ENCODE peak calls at places on chromosomes 3 and 15, in seven cellular contexts. U, F, V, C, Q, G and E are unnamed samples.

GRCh38 chr15:78320173-78320572 is 20.0 kb upstream of the CRABP1 start:
- DNase-seq in F (no peak), C (no peak), Q (no peak), G (no peak), V (no peak), U (no peak), E (no peak)

GRCh38 chr15:55683366-55683765 is 59.6 kb downstream of the PRTG start:
- DNase-seq in G (no peak), U (no peak), C (no peak), V (no peak), Q (no peak), F (peak; percentile 14), E (no peak)

GRCh38 chr3:10515396-10515795 is 10.0 kb upstream of the ATP2B2 start:
- DNase-seq in U (no peak), F (no peak), Q (no peak), G (no peak), V (no peak), C (no peak), E (no peak)

GRCh38 chr3:131731709-131732108 is 228.9 kb upstream of the MRPL3 start:
- DNase-seq in U (no peak), C (no peak), V (no peak), G (no peak), Q (no peak), F (no peak), E (no peak)

GRCh38 chr15:33326908-33327307 is 16.1 kb downstream of the RYR3 start:
- DNase-seq in Q (no peak), U (no peak), C (no peak), F (no peak), G (no peak), V (no peak), E (no peak)

GRCh38 chr3:126832933-126833332 is 128.9 kb downstream of the CHCHD6 start:
- DNase-seq in V (no peak), G (no peak), C (no peak), U (no peak), F (no peak), Q (no peak), E (no peak)

GRCh38 chr3:62559831-62560445 is 186.6 kb upstream of the FEZF2 start:
- DNase-seq in C (no peak), V (peak; percentile 3), G (no peak), U (no peak), Q (no peak), F (no peak), E (no peak)

GRCh38 chr15:85636351-85636750 is 158.4 kb downstream of the KLHL25 start:
- DNase-seq in G (no peak), Q (no peak), F (no peak), U (no peak), V (no peak), C (no peak), E (no peak)

GRCh38 chr15:85044251-85044853 is 62.7 kb downstream of the PDE8A start:
- DNase-seq in Q (no peak), F (peak; percentile 48), G (peak; percentile 68), U (peak; percentile 59), V (peak; percentile 83), C (no peak), E (peak; percentile 59)

GRCh38 chr3:186670148-186670547 is 4.3 kb downstream of the HRG start:
- DNase-seq in U (no peak), G (no peak), C (no peak), Q (no peak), V (no peak), F (no peak), E (no peak)

GRCh38 chr3:7734456-7734855 is 767.2 kb upstream of the LMCD1 start:
- DNase-seq in Q (no peak), F (no peak), C (no peak), G (no peak), U (no peak), V (no peak), E (no peak)

GRCh38 chr15:85168642-85169173 is 187.1 kb downstream of the PDE8A start:
- DNase-seq in G (no peak), F (peak; percentile 18), V (peak; percentile 84), U (no peak), C (peak; percentile 48), Q (no peak), E (no peak)

GRCh38 chr3:54649551-54649950 is 278.3 kb downstream of the LRTM1 start:
- DNase-seq in G (peak; percentile 9), C (no peak), Q (no peak), F (no peak), V (no peak), U (no peak), E (no peak)

GRCh38 chr3:140922634-140923033 is 19.0 kb upstream of the SLC25A36 start:
- DNase-seq in Q (no peak), F (peak; percentile 29), U (no peak), G (peak; percentile 21), C (no peak), V (no peak), E (no peak)

GRCh38 chr3:14274537-14274936 is 95.9 kb downstream of the LSM3 start:
- DNase-seq in C (no peak), V (no peak), Q (no peak), U (no peak), F (no peak), G (no peak), E (no peak)

GRCh38 chr3:45599424-45599886 is 4.9 kb downstream of the LIMD1 start:
- DNase-seq in Q (peak; percentile 72), C (no peak), V (peak; percentile 17), G (no peak), U (peak; percentile 37), F (no peak), E (no peak)

GRCh38 chr3:118445036-118445435 is 589.6 kb downstream of the IGSF11 start:
- DNase-seq in V (no peak), G (no peak), Q (no peak), C (no peak), F (no peak), U (no peak), E (no peak)

GRCh38 chr3:134002326-134002725 is 27.4 kb downstream of the SLCO2A1 start:
- DNase-seq in C (no peak), F (peak; percentile 45), U (no peak), Q (no peak), G (no peak), V (no peak), E (peak; percentile 23)

GRCh38 chr3:48679416-48680380 is 6.0 kb downstream of the NCKIPSD start:
- DNase-seq in F (no peak), C (no peak), G (no peak), V (no peak), U (no peak), Q (no peak), E (no peak)

GRCh38 chr3:30006111-30006510 is 600.3 kb upstream of the TGFBR2 start:
- DNase-seq in U (no peak), F (no peak), V (no peak), G (no peak), C (no peak), Q (no peak), E (no peak)

GRCh38 chr3:176514297-176514696 is 683.0 kb downstream of the TBL1XR1 start:
- DNase-seq in U (no peak), F (peak; percentile 12), C (no peak), Q (no peak), G (peak; percentile 29), V (peak; percentile 94), E (no peak)